ENCODE peak calls at places on chromosomes 7 and 10, in eight cellular contexts. I, S, U, H, W, E, D and Z are unnamed samples.

GRCh38 chr10:35453855-35454532 is 117.7 kb downstream of the CCNY start:
- DNase-seq in E (no peak), W (no peak), S (no peak), D (no peak), H (no peak), U (peak), I (no peak), Z (no peak)

GRCh38 chr10:70321233-70321632 is 37.4 kb upstream of the NPFFR1 start:
- DNase-seq in U (no peak), S (no peak), H (no peak), W (no peak), D (no peak), I (no peak), E (no peak), Z (no peak)

GRCh38 chr10:2978111-2978510 is 89.2 kb upstream of the PFKP start:
- DNase-seq in D (no peak), H (no peak), U (peak), W (no peak), I (no peak), S (no peak), E (no peak), Z (no peak)

GRCh38 chr10:48289652-48290238 is 15.2 kb upstream of the FRMPD2 start:
- DNase-seq in I (peak), U (peak), E (peak), W (peak), H (no peak), D (no peak), S (peak), Z (no peak)

GRCh38 chr10:101840741-101841453 is 2.7 kb downstream of the KCNIP2 start:
- DNase-seq in H (no peak), W (peak), S (peak), I (peak), D (peak), U (peak), E (peak), Z (peak)

GRCh38 chr10:128543186-128543585 is 417.0 kb upstream of the MKI67 start:
- DNase-seq in S (no peak), H (no peak), E (no peak), I (no peak), U (no peak), W (no peak), D (no peak), Z (no peak)

GRCh38 chr7:38476764-38477163 is 154.4 kb downstream of the AMPH start:
- DNase-seq in I (no peak), S (no peak), E (no peak), H (no peak), D (no peak), W (no peak), U (no peak), Z (no peak)

GRCh38 chr10:61643316-61643751 is 19.4 kb upstream of the CABCOCO1 start:
- DNase-seq in S (no peak), D (no peak), I (no peak), E (no peak), U (peak), W (no peak), H (no peak), Z (no peak)

GRCh38 chr7:29194594-29195417 is at the start of gene CHN2:
- DNase-seq in D (no peak), I (peak), H (no peak), U (peak), S (peak), W (peak), E (peak), Z (peak)

GRCh38 chr10:97059006-97059871 is 126.5 kb downstream of the SLIT1 start:
- DNase-seq in E (no peak), U (no peak), D (no peak), I (no peak), H (no peak), W (peak), S (no peak), Z (peak)